ENCODE peak calls at places on chromosomes 12 and 14, in four cellular contexts. One of them, this sample, is unnamed.

GRCh38 chr12:2354151-2354991 is 301.6 kb downstream of the CACNA1C start:
- DNase-seq in astrocyte: peak; percentile 68
- DNase-seq in GM23248: no peak
- DNase-seq in aorta: no peak
- DNase-seq in this sample: no peak

GRCh38 chr14:103684471-103684870 is 30.8 kb downstream of the XRCC3 start:
- DNase-seq in GM23248: no peak
- DNase-seq in astrocyte: no peak
- DNase-seq in aorta: no peak
- DNase-seq in this sample: no peak

GRCh38 chr14:94936411-94936892 is 166.5 kb upstream of the GSC start:
- DNase-seq in astrocyte: peak; percentile 3
- DNase-seq in GM23248: peak; percentile 77
- DNase-seq in aorta: peak; percentile 85
- DNase-seq in this sample: peak; percentile 55

GRCh38 chr12:113413488-113413939 is 8.7 kb upstream of the SDSL start:
- DNase-seq in GM23248: peak; percentile 45
- DNase-seq in astrocyte: no peak
- DNase-seq in aorta: no peak
- DNase-seq in this sample: no peak

GRCh38 chr14:56474419-56475022 is 105.1 kb upstream of the TMEM260 start:
- DNase-seq in aorta: no peak
- DNase-seq in astrocyte: peak; percentile 14
- DNase-seq in GM23248: peak; percentile 59
- DNase-seq in this sample: no peak

GRCh38 chr14:105335735-105336476 is 21.4 kb downstream of the PACS2 start:
- DNase-seq in aorta: peak; percentile 65
- DNase-seq in astrocyte: no peak
- DNase-seq in GM23248: no peak
- DNase-seq in this sample: no peak

GRCh38 chr14:101509730-101510371 is 51.4 kb upstream of the DIO3 start:
- DNase-seq in astrocyte: no peak
- DNase-seq in GM23248: no peak
- DNase-seq in aorta: peak; percentile 67
- DNase-seq in this sample: no peak

GRCh38 chr12:127579446-127579845 is 687.5 kb upstream of the TMEM132C start:
- DNase-seq in aorta: no peak
- DNase-seq in GM23248: peak; percentile 47
- DNase-seq in astrocyte: no peak
- DNase-seq in this sample: no peak

GRCh38 chr12:125533434-125534029 is 468.3 kb downstream of the AACS start:
- DNase-seq in aorta: no peak
- DNase-seq in astrocyte: no peak
- DNase-seq in GM23248: peak; percentile 10
- DNase-seq in this sample: no peak

GRCh38 chr14:53055003-53055402 is 98.1 kb downstream of the DDHD1 start:
- DNase-seq in GM23248: peak; percentile 73
- DNase-seq in aorta: no peak
- DNase-seq in astrocyte: peak; percentile 29
- DNase-seq in this sample: no peak

GRCh38 chr14:77007975-77008421 is 20.5 kb downstream of the IRF2BPL start:
- DNase-seq in astrocyte: no peak
- DNase-seq in GM23248: no peak
- DNase-seq in aorta: peak; percentile 86
- DNase-seq in this sample: peak; percentile 93

GRCh38 chr12:124508323-124509096 is 58.9 kb downstream of the NCOR2 start:
- DNase-seq in GM23248: peak; percentile 30
- DNase-seq in aorta: no peak
- DNase-seq in astrocyte: peak; percentile 56
- DNase-seq in this sample: no peak

GRCh38 chr14:65377576-65377975 is 35.0 kb upstream of the FUT8 start:
- DNase-seq in astrocyte: no peak
- DNase-seq in GM23248: peak; percentile 62
- DNase-seq in aorta: no peak
- DNase-seq in this sample: no peak

GRCh38 chr12:113658030-113658655 is 186.5 kb upstream of the LHX5 start:
- DNase-seq in astrocyte: no peak
- DNase-seq in aorta: no peak
- DNase-seq in GM23248: no peak
- DNase-seq in this sample: no peak

GRCh38 chr12:131132118-131132892 is 178.6 kb downstream of the ADGRD1 start:
- DNase-seq in GM23248: peak; percentile 85
- DNase-seq in astrocyte: no peak
- DNase-seq in aorta: peak; percentile 90
- DNase-seq in this sample: peak; percentile 69

GRCh38 chr14:88951370-88951769 is 126.9 kb downstream of the TTC8 start:
- DNase-seq in GM23248: no peak
- DNase-seq in aorta: no peak
- DNase-seq in astrocyte: no peak
- DNase-seq in this sample: no peak

GRCh38 chr14:44895716-44896115 is 66.0 kb downstream of the KLHL28 start:
- DNase-seq in astrocyte: peak; percentile 87
- DNase-seq in aorta: no peak
- DNase-seq in GM23248: peak; percentile 93
- DNase-seq in this sample: no peak

GRCh38 chr12:122483969-122484368 is 16.8 kb downstream of the ZCCHC8 start:
- DNase-seq in aorta: no peak
- DNase-seq in GM23248: no peak
- DNase-seq in astrocyte: no peak
- DNase-seq in this sample: no peak

GRCh38 chr12:115155665-115156645 is 472.0 kb upstream of the TBX3 start:
- DNase-seq in GM23248: peak; percentile 95
- DNase-seq in aorta: no peak
- DNase-seq in astrocyte: peak; percentile 99
- DNase-seq in this sample: no peak

GRCh38 chr12:55659486-55660385 is 23.0 kb downstream of the OR10P1 start:
- DNase-seq in aorta: no peak
- DNase-seq in astrocyte: peak; percentile 45
- DNase-seq in GM23248: peak; percentile 73
- DNase-seq in this sample: no peak

GRCh38 chr14:94317259-94317658 is 5.9 kb downstream of the SERPINA6 start:
- DNase-seq in GM23248: peak; percentile 50
- DNase-seq in astrocyte: no peak
- DNase-seq in aorta: no peak
- DNase-seq in this sample: no peak

GRCh38 chr12:120759591-120760348 is 34.1 kb downstream of the ACADS start:
- DNase-seq in GM23248: no peak
- DNase-seq in aorta: no peak
- DNase-seq in astrocyte: no peak
- DNase-seq in this sample: no peak

GRCh38 chr14:63563370-63564026 is 20.3 kb upstream of the PPP2R5E start:
- DNase-seq in GM23248: peak; percentile 58
- DNase-seq in aorta: no peak
- DNase-seq in astrocyte: peak; percentile 49
- DNase-seq in this sample: no peak

GRCh38 chr12:107109726-107110518 is 16.6 kb upstream of the CRY1 start:
- DNase-seq in astrocyte: peak; percentile 32
- DNase-seq in aorta: no peak
- DNase-seq in GM23248: no peak
- DNase-seq in this sample: no peak

GRCh38 chr14:39956372-39956771 is 524.1 kb upstream of the FBXO33 start:
- DNase-seq in aorta: no peak
- DNase-seq in GM23248: no peak
- DNase-seq in astrocyte: no peak
- DNase-seq in this sample: no peak

GRCh38 chr12:101920906-101921305 is 43.5 kb downstream of the DRAM1 start:
- DNase-seq in astrocyte: peak; percentile 46
- DNase-seq in GM23248: peak; percentile 75
- DNase-seq in aorta: no peak
- DNase-seq in this sample: no peak

GRCh38 chr12:53988519-53989226 is 3.7 kb downstream of the HOXC10 start:
- DNase-seq in GM23248: no peak
- DNase-seq in astrocyte: no peak
- DNase-seq in aorta: no peak
- DNase-seq in this sample: no peak

GRCh38 chr14:92527724-92528123 is 14.1 kb downstream of the RIN3 start:
- DNase-seq in GM23248: no peak
- DNase-seq in aorta: no peak
- DNase-seq in astrocyte: peak; percentile 46
- DNase-seq in this sample: no peak

GRCh38 chr12:37548266-37548805 is 768.2 kb upstream of the ALG10B start:
- DNase-seq in astrocyte: no peak
- DNase-seq in GM23248: no peak
- DNase-seq in aorta: no peak
- DNase-seq in this sample: no peak

GRCh38 chr12:121697093-121697698 is 15.4 kb upstream of the TMEM120B start:
- DNase-seq in aorta: no peak
- DNase-seq in astrocyte: no peak
- DNase-seq in GM23248: peak; percentile 67
- DNase-seq in this sample: no peak

GRCh38 chr12:105825141-105825540 is 313.6 kb downstream of the NUAK1 start:
- DNase-seq in astrocyte: peak; percentile 62
- DNase-seq in aorta: no peak
- DNase-seq in GM23248: no peak
- DNase-seq in this sample: no peak

GRCh38 chr14:93946104-93946503 is 19.0 kb downstream of the FAM181A start:
- DNase-seq in aorta: no peak
- DNase-seq in astrocyte: peak; percentile 40
- DNase-seq in GM23248: peak; percentile 24
- DNase-seq in this sample: no peak

GRCh38 chr14:92735344-92735743 is 13.1 kb downstream of the LGMN start:
- DNase-seq in aorta: no peak
- DNase-seq in astrocyte: no peak
- DNase-seq in GM23248: no peak
- DNase-seq in this sample: no peak

GRCh38 chr14:52267501-52268190 is at the start of gene PTGDR:
- DNase-seq in aorta: peak; percentile 75
- DNase-seq in GM23248: peak; percentile 53
- DNase-seq in astrocyte: peak; percentile 8
- DNase-seq in this sample: no peak

GRCh38 chr12:90672081-90672480 is 282.9 kb downstream of the CCER1 start:
- DNase-seq in GM23248: peak; percentile 5
- DNase-seq in astrocyte: peak; percentile 9
- DNase-seq in aorta: no peak
- DNase-seq in this sample: no peak

GRCh38 chr12:14651371-14651770 is 45.0 kb downstream of the GUCY2C start:
- DNase-seq in aorta: no peak
- DNase-seq in astrocyte: no peak
- DNase-seq in GM23248: no peak
- DNase-seq in this sample: no peak

GRCh38 chr14:104801284-104802119 is 601 bp downstream of the ZBTB42 start:
- DNase-seq in astrocyte: no peak
- DNase-seq in aorta: no peak
- DNase-seq in GM23248: no peak
- DNase-seq in this sample: no peak

GRCh38 chr12:108135627-108136026 is 6.5 kb downstream of the WSCD2 start:
- DNase-seq in astrocyte: no peak
- DNase-seq in GM23248: no peak
- DNase-seq in aorta: no peak
- DNase-seq in this sample: no peak

GRCh38 chr12:91565246-91565645 is 382.6 kb upstream of the DCN start:
- DNase-seq in aorta: no peak
- DNase-seq in GM23248: peak; percentile 6
- DNase-seq in astrocyte: peak; percentile 50
- DNase-seq in this sample: no peak

GRCh38 chr12:70120970-70121369 is 122.3 kb upstream of the CNOT2 start:
- DNase-seq in GM23248: no peak
- DNase-seq in astrocyte: no peak
- DNase-seq in aorta: no peak
- DNase-seq in this sample: no peak
- H3K4me1 ChIP-seq in GM23248: no peaks in the 10 kb centered on the region
- H3K4me1 ChIP-seq in astrocyte: no peaks in the 10 kb centered on the region
- H3K4me1 ChIP-seq in aorta: no peaks in the 10 kb centered on the region
- H3K4me1 ChIP-seq in this sample: no peaks in the 10 kb centered on the region

DNA sequence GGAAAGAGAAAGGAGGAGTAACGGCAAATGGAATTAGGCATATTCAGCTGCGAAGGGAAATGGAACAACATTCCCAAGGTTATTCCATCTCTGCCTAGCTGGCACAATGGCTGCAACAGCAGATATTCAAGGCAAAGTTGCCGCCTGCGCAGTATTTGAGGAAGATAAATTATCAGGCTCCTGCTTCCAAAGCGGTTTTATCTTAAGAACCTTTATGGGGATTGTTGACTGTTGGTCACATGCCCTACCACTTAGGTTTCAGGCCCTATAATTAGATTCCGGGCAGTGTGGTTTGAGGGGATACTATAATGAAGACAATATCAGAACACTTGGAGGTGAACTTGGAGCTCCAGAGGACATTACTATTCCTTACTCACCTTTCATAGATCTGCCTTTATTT is 99.7 kb downstream of the FGD4 start:
- DNase-seq in GM23248: peak; percentile 10
- DNase-seq in aorta: no peak
- DNase-seq in astrocyte: no peak
- DNase-seq in this sample: no peak
- H3K27ac ChIP-seq in GM23248: no peak overlapping the region
- H3K27ac ChIP-seq in aorta: no peak overlapping the region
- H3K27ac ChIP-seq in astrocyte: no peak overlapping the region
- H3K27ac ChIP-seq in this sample: no peak overlapping the region

DNA sequence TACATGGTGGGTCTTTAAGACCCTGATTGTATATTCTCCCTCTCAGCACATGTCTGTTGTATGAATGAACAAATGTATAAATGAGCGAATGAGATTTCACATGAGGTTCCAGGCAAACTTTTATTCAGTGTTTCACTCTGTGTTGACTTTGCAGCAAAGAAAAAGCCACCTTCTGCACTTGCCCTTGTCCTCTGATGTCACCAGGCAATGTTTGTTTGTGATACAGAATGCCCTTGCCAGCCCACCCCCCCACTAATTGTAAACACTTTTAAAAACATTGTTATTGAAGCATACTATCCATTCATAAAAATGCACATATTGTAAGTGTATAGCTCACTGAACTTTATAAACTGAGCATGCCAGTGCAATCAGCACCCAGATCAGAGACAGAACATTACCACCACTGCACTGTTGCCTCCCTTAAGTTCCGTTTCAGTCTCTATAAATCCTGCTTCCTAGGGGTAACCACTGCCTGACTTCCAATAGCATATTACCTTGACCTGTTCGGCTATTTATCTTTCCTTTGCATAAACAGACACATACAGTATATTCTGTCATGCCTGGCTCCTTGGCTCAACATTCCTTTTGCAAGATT is 11.3 kb upstream of the LTA4H start:
- DNase-seq in astrocyte: no peak
- DNase-seq in aorta: no peak
- DNase-seq in GM23248: no peak
- DNase-seq in this sample: no peak
- H3K4me1 ChIP-seq in astrocyte: peaks cover 17% of the 10 kb centered on the region
- H3K4me1 ChIP-seq in aorta: no peaks in the 10 kb centered on the region
- H3K4me1 ChIP-seq in GM23248: peaks cover 14% of the 10 kb centered on the region
- H3K4me1 ChIP-seq in this sample: peaks cover 6% of the 10 kb centered on the region

GRCh38 chr12:25830456-25830855 is 128.0 kb upstream of the RASSF8 start:
- DNase-seq in GM23248: peak; percentile 95
- DNase-seq in aorta: no peak
- DNase-seq in astrocyte: no peak
- DNase-seq in this sample: no peak

GRCh38 chr12:25827747-25828146 is 130.7 kb upstream of the RASSF8 start:
- DNase-seq in GM23248: no peak
- DNase-seq in aorta: no peak
- DNase-seq in astrocyte: no peak
- DNase-seq in this sample: no peak

GRCh38 chr12:25827141-25827540 is 131.3 kb upstream of the RASSF8 start:
- DNase-seq in GM23248: no peak
- DNase-seq in astrocyte: no peak
- DNase-seq in aorta: no peak
- DNase-seq in this sample: no peak

GRCh38 chr12:25829192-25829591 is 129.3 kb upstream of the RASSF8 start:
- DNase-seq in aorta: no peak
- DNase-seq in astrocyte: peak; percentile 91
- DNase-seq in GM23248: peak; percentile 98
- DNase-seq in this sample: no peak

GRCh38 chr12:25828188-25828587 is 130.3 kb upstream of the RASSF8 start:
- DNase-seq in aorta: no peak
- DNase-seq in GM23248: no peak
- DNase-seq in astrocyte: no peak
- DNase-seq in this sample: no peak
- H3K27ac ChIP-seq in aorta: no peak overlapping the region
- H3K27ac ChIP-seq in GM23248: peak overlapping the region; percentile 99
- H3K27ac ChIP-seq in astrocyte: no peak overlapping the region
- H3K27ac ChIP-seq in this sample: no peak overlapping the region

This sample was measured in breast epithelium.